ENCODE peak calls at places on chromosomes 16 and 17, in six cellular contexts. One of them, this sample, is unnamed.

GRCh38 chr17:58626905-58627304 is 64.9 kb downstream of the TEX14 start:
- DNase-seq in neural progenitor cell: no peak
- DNase-seq in fibroblast of lung: no peak
- DNase-seq in PC-3: no peak
- DNase-seq in OCI-LY7: no peak
- DNase-seq in keratinocyte: no peak
- DNase-seq in this sample: no peak

GRCh38 chr16:85523602-85524364 is 89.3 kb upstream of the GSE1 start:
- DNase-seq in keratinocyte: no peak
- DNase-seq in OCI-LY7: no peak
- DNase-seq in PC-3: no peak
- DNase-seq in fibroblast of lung: peak
- DNase-seq in neural progenitor cell: peak
- DNase-seq in this sample: no peak

GRCh38 chr17:1957037-1957436 is 68.1 kb downstream of the RTN4RL1 start:
- DNase-seq in PC-3: peak
- DNase-seq in keratinocyte: no peak
- DNase-seq in OCI-LY7: no peak
- DNase-seq in neural progenitor cell: no peak
- DNase-seq in fibroblast of lung: peak
- DNase-seq in this sample: peak

GRCh38 chr17:57946798-57947358 is 8.3 kb downstream of the CUEDC1 start:
- DNase-seq in keratinocyte: no peak
- DNase-seq in OCI-LY7: peak
- DNase-seq in PC-3: peak
- DNase-seq in fibroblast of lung: peak
- DNase-seq in neural progenitor cell: no peak
- DNase-seq in this sample: peak

GRCh38 chr17:75694536-75694935 is 26.7 kb upstream of the ITGB4 start:
- DNase-seq in fibroblast of lung: no peak
- DNase-seq in PC-3: no peak
- DNase-seq in keratinocyte: no peak
- DNase-seq in neural progenitor cell: no peak
- DNase-seq in OCI-LY7: no peak
- DNase-seq in this sample: peak

GRCh38 chr16:87410958-87411357 is 18.8 kb downstream of the MAP1LC3B start:
- DNase-seq in neural progenitor cell: peak
- DNase-seq in PC-3: no peak
- DNase-seq in fibroblast of lung: no peak
- DNase-seq in keratinocyte: no peak
- DNase-seq in OCI-LY7: no peak
- DNase-seq in this sample: no peak

GRCh38 chr17:45103269-45103795 is 29.0 kb downstream of the PLCD3 start:
- DNase-seq in PC-3: no peak
- DNase-seq in OCI-LY7: no peak
- DNase-seq in neural progenitor cell: no peak
- DNase-seq in keratinocyte: no peak
- DNase-seq in fibroblast of lung: no peak
- DNase-seq in this sample: no peak

GRCh38 chr16:57742543-57742942 is 7.0 kb downstream of the KATNB1 start:
- DNase-seq in keratinocyte: no peak
- DNase-seq in OCI-LY7: no peak
- DNase-seq in PC-3: no peak
- DNase-seq in fibroblast of lung: no peak
- DNase-seq in neural progenitor cell: no peak
- DNase-seq in this sample: no peak

GRCh38 chr17:81252336-81253329 is 13.5 kb downstream of the NDUFAF8 start:
- DNase-seq in PC-3: no peak
- DNase-seq in neural progenitor cell: no peak
- DNase-seq in OCI-LY7: peak
- DNase-seq in fibroblast of lung: no peak
- DNase-seq in keratinocyte: no peak
- DNase-seq in this sample: no peak

GRCh38 chr16:6165330-6165984 is 1067.9 kb upstream of the EEF2KMT start:
- DNase-seq in PC-3: peak
- DNase-seq in neural progenitor cell: peak
- DNase-seq in fibroblast of lung: no peak
- DNase-seq in OCI-LY7: no peak
- DNase-seq in keratinocyte: no peak
- DNase-seq in this sample: no peak

GRCh38 chr16:69814561-69814960 is 52.4 kb downstream of the WWP2 start:
- DNase-seq in PC-3: no peak
- DNase-seq in neural progenitor cell: no peak
- DNase-seq in keratinocyte: no peak
- DNase-seq in fibroblast of lung: no peak
- DNase-seq in OCI-LY7: no peak
- DNase-seq in this sample: no peak

GRCh38 chr17:10661377-10661906 is 4.3 kb upstream of the MYH3 start:
- DNase-seq in keratinocyte: no peak
- DNase-seq in neural progenitor cell: peak
- DNase-seq in PC-3: no peak
- DNase-seq in fibroblast of lung: no peak
- DNase-seq in OCI-LY7: no peak
- DNase-seq in this sample: no peak

GRCh38 chr16:8887952-8888560 is 5.9 kb downstream of the LITAFD start:
- DNase-seq in fibroblast of lung: no peak
- DNase-seq in PC-3: peak
- DNase-seq in neural progenitor cell: no peak
- DNase-seq in keratinocyte: no peak
- DNase-seq in OCI-LY7: no peak
- DNase-seq in this sample: peak

GRCh38 chr17:67490471-67490870 is 113.4 kb downstream of the PITPNC1 start:
- DNase-seq in neural progenitor cell: peak
- DNase-seq in PC-3: no peak
- DNase-seq in fibroblast of lung: no peak
- DNase-seq in keratinocyte: no peak
- DNase-seq in OCI-LY7: no peak
- DNase-seq in this sample: no peak

GRCh38 chr17:81438024-81438664 is 42.9 kb downstream of the BAHCC1 start:
- DNase-seq in neural progenitor cell: no peak
- DNase-seq in OCI-LY7: no peak
- DNase-seq in fibroblast of lung: no peak
- DNase-seq in PC-3: no peak
- DNase-seq in keratinocyte: no peak
- DNase-seq in this sample: no peak

GRCh38 chr17:58233547-58233946 is 4.8 kb upstream of the LPO start:
- DNase-seq in OCI-LY7: no peak
- DNase-seq in fibroblast of lung: no peak
- DNase-seq in PC-3: no peak
- DNase-seq in keratinocyte: no peak
- DNase-seq in neural progenitor cell: no peak
- DNase-seq in this sample: no peak

GRCh38 chr16:67943256-67943618 is 683 bp downstream of the LCAT start:
- DNase-seq in OCI-LY7: no peak
- DNase-seq in PC-3: no peak
- DNase-seq in neural progenitor cell: no peak
- DNase-seq in keratinocyte: no peak
- DNase-seq in fibroblast of lung: no peak
- DNase-seq in this sample: no peak

GRCh38 chr17:7992516-7992915 is 9.9 kb upstream of the GUCY2D start:
- DNase-seq in fibroblast of lung: no peak
- DNase-seq in OCI-LY7: no peak
- DNase-seq in keratinocyte: peak
- DNase-seq in PC-3: peak
- DNase-seq in neural progenitor cell: no peak
- DNase-seq in this sample: peak

GRCh38 chr16:59192551-59193199 is 458.6 kb upstream of the GOT2 start:
- DNase-seq in OCI-LY7: peak
- DNase-seq in neural progenitor cell: peak
- DNase-seq in fibroblast of lung: peak
- DNase-seq in keratinocyte: no peak
- DNase-seq in PC-3: peak
- DNase-seq in this sample: peak

GRCh38 chr16:53159781-53160436 is 105.1 kb downstream of the CHD9 start:
- DNase-seq in OCI-LY7: peak
- DNase-seq in neural progenitor cell: peak
- DNase-seq in PC-3: peak
- DNase-seq in keratinocyte: no peak
- DNase-seq in fibroblast of lung: peak
- DNase-seq in this sample: peak

GRCh38 chr17:81398170-81398854 is 3.1 kb downstream of the BAHCC1 start:
- DNase-seq in neural progenitor cell: peak
- DNase-seq in OCI-LY7: no peak
- DNase-seq in PC-3: peak
- DNase-seq in keratinocyte: no peak
- DNase-seq in fibroblast of lung: peak
- DNase-seq in this sample: no peak

GRCh38 chr16:48930951-48931553 is 321.1 kb upstream of the N4BP1 start:
- DNase-seq in PC-3: no peak
- DNase-seq in keratinocyte: no peak
- DNase-seq in fibroblast of lung: no peak
- DNase-seq in OCI-LY7: no peak
- DNase-seq in neural progenitor cell: no peak
- DNase-seq in this sample: no peak

GRCh38 chr17:13521784-13522183 is 79.9 kb downstream of the HS3ST3A1 start:
- DNase-seq in neural progenitor cell: no peak
- DNase-seq in OCI-LY7: no peak
- DNase-seq in fibroblast of lung: no peak
- DNase-seq in PC-3: no peak
- DNase-seq in keratinocyte: no peak
- DNase-seq in this sample: no peak

GRCh38 chr17:13522749-13523148 is 79.0 kb downstream of the HS3ST3A1 start:
- DNase-seq in neural progenitor cell: no peak
- DNase-seq in PC-3: no peak
- DNase-seq in keratinocyte: no peak
- DNase-seq in fibroblast of lung: no peak
- DNase-seq in OCI-LY7: no peak
- DNase-seq in this sample: no peak

GRCh38 chr17:13520899-13521572 is 80.7 kb downstream of the HS3ST3A1 start:
- DNase-seq in fibroblast of lung: peak
- DNase-seq in keratinocyte: no peak
- DNase-seq in OCI-LY7: no peak
- DNase-seq in neural progenitor cell: no peak
- DNase-seq in PC-3: peak
- DNase-seq in this sample: peak

GRCh38 chr17:13523164-13523563 is 78.6 kb downstream of the HS3ST3A1 start:
- DNase-seq in keratinocyte: no peak
- DNase-seq in neural progenitor cell: no peak
- DNase-seq in PC-3: no peak
- DNase-seq in fibroblast of lung: no peak
- DNase-seq in OCI-LY7: no peak
- DNase-seq in this sample: no peak

GRCh38 chr17:13525876-13526275 is 75.9 kb downstream of the HS3ST3A1 start:
- DNase-seq in neural progenitor cell: no peak
- DNase-seq in PC-3: no peak
- DNase-seq in keratinocyte: no peak
- DNase-seq in fibroblast of lung: no peak
- DNase-seq in OCI-LY7: no peak
- DNase-seq in this sample: no peak
- H3K4me2 ChIP-seq in neural progenitor cell: no peak
- H3K4me2 ChIP-seq in PC-3: no peak
- H3K4me2 ChIP-seq in keratinocyte: no peak
- H3K4me2 ChIP-seq in fibroblast of lung: no peak
- H3K4me2 ChIP-seq in OCI-LY7: no peak
- H3K4me2 ChIP-seq in this sample: no peak

GRCh38 chr16:75320435-75320834 is 69.0 kb upstream of the BCAR1 start:
- DNase-seq in PC-3: no peak
- DNase-seq in keratinocyte: no peak
- DNase-seq in neural progenitor cell: peak
- DNase-seq in OCI-LY7: peak
- DNase-seq in fibroblast of lung: no peak
- DNase-seq in this sample: peak
- H3K27ac ChIP-seq in PC-3: peak
- H3K27ac ChIP-seq in keratinocyte: no peak
- H3K27ac ChIP-seq in neural progenitor cell: no peak
- H3K27ac ChIP-seq in OCI-LY7: no peak
- H3K27ac ChIP-seq in fibroblast of lung: peak
- H3K27ac ChIP-seq in this sample: peak

DNA sequence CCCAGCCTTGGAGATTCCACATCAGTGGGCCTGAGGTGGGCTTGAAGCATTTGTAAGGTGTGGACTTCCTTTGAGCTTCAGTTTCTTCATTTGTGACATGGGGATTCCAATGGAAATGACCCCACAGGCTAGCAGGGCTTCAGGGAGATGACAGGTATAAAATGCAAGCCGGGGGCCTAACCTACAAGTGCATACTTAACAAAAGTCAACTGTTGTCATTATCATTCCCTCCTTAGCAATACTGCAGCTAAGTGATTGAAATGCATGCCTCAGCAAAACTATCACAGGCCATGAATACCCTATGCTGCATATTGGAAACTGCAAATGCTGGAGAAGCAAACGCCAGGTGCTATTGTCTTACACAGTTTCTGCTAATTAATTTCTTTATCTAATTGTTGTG is 19.8 kb downstream of the CCL4 start:
- DNase-seq in OCI-LY7: no peak
- DNase-seq in keratinocyte: no peak
- DNase-seq in fibroblast of lung: no peak
- DNase-seq in PC-3: no peak
- DNase-seq in neural progenitor cell: no peak
- DNase-seq in this sample: no peak
- H3K4me2 ChIP-seq in OCI-LY7: no peak
- H3K4me2 ChIP-seq in keratinocyte: no peak
- H3K4me2 ChIP-seq in fibroblast of lung: no peak
- H3K4me2 ChIP-seq in PC-3: no peak
- H3K4me2 ChIP-seq in neural progenitor cell: no peak
- H3K4me2 ChIP-seq in this sample: no peak

GRCh38 chr17:63821809-63822208 is 5.4 kb upstream of the PSMC5 start:
- DNase-seq in fibroblast of lung: no peak
- DNase-seq in OCI-LY7: no peak
- DNase-seq in PC-3: no peak
- DNase-seq in neural progenitor cell: no peak
- DNase-seq in keratinocyte: no peak
- DNase-seq in this sample: no peak

GRCh38 chr17:63822537-63822936 is 4.7 kb upstream of the PSMC5 start:
- DNase-seq in keratinocyte: no peak
- DNase-seq in PC-3: no peak
- DNase-seq in fibroblast of lung: no peak
- DNase-seq in neural progenitor cell: no peak
- DNase-seq in OCI-LY7: no peak
- DNase-seq in this sample: no peak

GRCh38 chr17:63819131-63819530 is 8.1 kb upstream of the PSMC5 start:
- DNase-seq in neural progenitor cell: no peak
- DNase-seq in keratinocyte: no peak
- DNase-seq in OCI-LY7: no peak
- DNase-seq in PC-3: no peak
- DNase-seq in fibroblast of lung: no peak
- DNase-seq in this sample: no peak

GRCh38 chr17:63819585-63820537 is 7.4 kb upstream of the PSMC5 start:
- DNase-seq in PC-3: no peak
- DNase-seq in keratinocyte: no peak
- DNase-seq in fibroblast of lung: no peak
- DNase-seq in neural progenitor cell: no peak
- DNase-seq in OCI-LY7: no peak
- DNase-seq in this sample: no peak

DNA sequence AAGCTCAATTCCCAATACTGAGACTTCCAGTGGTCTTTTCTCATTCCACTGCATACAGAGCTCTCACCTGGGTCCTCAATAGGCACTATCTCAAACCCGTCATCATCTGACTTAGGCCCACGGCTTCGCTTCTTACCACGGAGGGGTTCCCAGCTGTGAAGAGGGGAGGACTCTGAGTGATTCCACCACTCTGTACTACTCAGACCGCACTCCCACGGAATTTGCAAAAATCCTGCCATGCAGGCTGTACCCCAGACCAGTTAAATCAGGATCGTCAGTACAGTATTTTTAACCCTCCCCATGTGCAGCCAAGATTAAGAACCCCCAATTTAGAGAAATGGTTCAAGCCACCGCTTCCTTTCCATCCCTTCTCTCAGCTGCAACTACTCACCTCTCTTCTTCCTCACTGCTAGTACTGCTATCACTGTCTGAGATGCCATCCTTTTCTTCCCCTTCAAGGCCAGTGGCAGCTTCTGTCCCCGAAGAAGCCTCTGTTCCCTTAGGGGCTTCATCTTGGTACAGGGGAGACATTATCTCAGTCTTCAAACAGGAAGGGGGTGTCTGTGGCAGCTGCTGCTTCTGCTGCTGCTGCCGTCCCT is 6.2 kb upstream of the PSMC5 start:
- DNase-seq in neural progenitor cell: no peak
- DNase-seq in OCI-LY7: no peak
- DNase-seq in fibroblast of lung: no peak
- DNase-seq in keratinocyte: no peak
- DNase-seq in PC-3: no peak
- DNase-seq in this sample: no peak
- H3K27ac ChIP-seq in neural progenitor cell: no peak
- H3K27ac ChIP-seq in OCI-LY7: no peak
- H3K27ac ChIP-seq in fibroblast of lung: no peak
- H3K27ac ChIP-seq in keratinocyte: no peak
- H3K27ac ChIP-seq in PC-3: no peak
- H3K27ac ChIP-seq in this sample: no peak